ENCODE peak calls at places on chromosomes 3 and 15, in ten cellular contexts. Y is NCI-H146, C is neuronal stem cell, A is heart right ventricle, Z is activated T-cell treated with anti-CD3 and anti-CD28 coated beads for 4 hours, X is lung microvascular endothelial cell, D is EH, F is NCI-H510A treated with DMSO at 0.1 percent for 48 hours, V is GF-D8, U is adrenal gland. W is an unnamed sample.

GRCh38 chr3:162437480-162437879 is 940.9 kb downstream of the OTOL1 start:
- DNase-seq in C (no peak), F (no peak), V (no peak), Z (no peak), Y (no peak), D (peak; percentile 79), X (no peak), A (no peak), U (no peak), W (no peak)

GRCh38 chr3:106058485-106058884 is 189.7 kb upstream of the CBLB start:
- DNase-seq in X (no peak), Y (no peak), A (no peak), Z (no peak), D (no peak), U (no peak), V (no peak), F (no peak), C (no peak), W (no peak)

GRCh38 chr15:96285306-96285705 is 45.2 kb upstream of the NR2F2 start:
- DNase-seq in X (no peak), U (peak; percentile 38), F (no peak), A (peak; percentile 36), Y (no peak), C (no peak), V (no peak), D (peak; percentile 99), Z (no peak), W (no peak)

GRCh38 chr3:107227091-107227490 is 150.1 kb upstream of the CCDC54 start:
- DNase-seq in X (no peak), U (no peak), V (no peak), D (peak; percentile 66), Z (no peak), C (no peak), F (no peak), Y (no peak), A (no peak), W (no peak)

GRCh38 chr3:170780955-170781354 is 89.0 kb downstream of the RPL22L1 start:
- DNase-seq in D (no peak), A (no peak), F (no peak), Z (no peak), X (no peak), U (peak; percentile 25), Y (no peak), V (no peak), C (no peak), W (no peak)

GRCh38 chr3:114809668-114810413 is 337.2 kb downstream of the ZBTB20 start:
- DNase-seq in A (no peak), Y (no peak), D (peak; percentile 38), U (no peak), V (no peak), Z (no peak), X (peak; percentile 75), C (no peak), F (no peak), W (no peak)

GRCh38 chr3:59425371-59425770 is 375.5 kb upstream of the CFAP20DC start:
- DNase-seq in V (no peak), A (no peak), X (no peak), Z (no peak), C (no peak), F (no peak), Y (no peak), D (peak; percentile 75), U (no peak), W (no peak)

GRCh38 chr3:37811625-37812356 is 49.9 kb upstream of the CTDSPL start:
- DNase-seq in F (no peak), X (no peak), D (no peak), A (no peak), V (no peak), C (no peak), U (no peak), Y (no peak), Z (no peak), W (no peak)

GRCh38 chr15:56948766-56949105 is 30.3 kb downstream of the TCF12 start:
- DNase-seq in F (no peak), Y (no peak), V (no peak), D (peak; percentile 40), Z (no peak), A (no peak), C (no peak), X (no peak), U (no peak), W (no peak)

GRCh38 chr15:76418352-76419140 is 82.0 kb downstream of the ISL2 start:
- DNase-seq in Y (no peak), V (no peak), F (no peak), A (no peak), X (no peak), D (no peak), Z (no peak), C (no peak), U (no peak), W (no peak)

GRCh38 chr3:132569153-132569552 is 27.9 kb upstream of the ACKR4 start:
- DNase-seq in A (no peak), Y (no peak), C (no peak), F (no peak), Z (no peak), V (no peak), X (peak; percentile 63), U (no peak), D (peak; percentile 84), W (no peak)